ENCODE peak calls at places on chromosomes 2 and 18, in eight cellular contexts. D is activated B cell treated with CpG ODN at 0.5 μM for 24 hours, I is neural progenitor cell, C is PC-3, K is tibial artery, T is fibroblast of lung, U is OCI-LY7, Q is pancreas. L is an unnamed sample.

GRCh38 chr18:47215554-47216138 is 35.8 kb downstream of the SKOR2 start:
- DNase-seq in D (no peak), I (peak), C (peak), U (peak), K (no peak), T (peak), Q (no peak), L (no peak)

GRCh38 chr2:129396980-129397599 is 582.4 kb upstream of the RAB6C start:
- DNase-seq in Q (no peak), I (peak), K (no peak), T (peak), D (no peak), U (peak), C (peak), L (no peak)

GRCh38 chr18:32714571-32715148 is 58.2 kb downstream of the KLHL14 start:
- DNase-seq in K (no peak), U (peak), D (no peak), Q (no peak), C (peak), T (peak), I (peak), L (peak)

GRCh38 chr2:64478502-64479230 is 24.7 kb downstream of the LGALSL start:
- DNase-seq in K (no peak), C (peak), Q (no peak), U (no peak), T (no peak), D (no peak), I (no peak), L (no peak)

GRCh38 chr2:15107137-15107536 is 454.0 kb downstream of the NBAS start:
- DNase-seq in U (no peak), D (no peak), C (no peak), I (no peak), Q (no peak), T (no peak), K (no peak), L (no peak)

GRCh38 chr18:10195529-10195928 is 258.9 kb upstream of the APCDD1 start:
- DNase-seq in T (no peak), C (no peak), I (no peak), U (no peak), K (no peak), Q (no peak), D (no peak), L (no peak)

GRCh38 chr2:133138693-133139092 is 429.6 kb downstream of the NCKAP5 start:
- DNase-seq in U (no peak), I (no peak), C (peak), Q (no peak), T (no peak), K (no peak), D (no peak), L (no peak)

GRCh38 chr2:231245253-231246094 is 47.0 kb downstream of the ARMC9 start:
- DNase-seq in D (no peak), T (peak), C (peak), Q (no peak), I (no peak), K (no peak), U (peak), L (no peak)

GRCh38 chr2:45649855-45650806 is 1.3 kb upstream of the PRKCE start:
- DNase-seq in I (peak), Q (peak), K (peak), T (peak), D (peak), C (peak), U (peak), L (peak)

GRCh38 chr2:121521359-121521758 is 9.3 kb upstream of the RNU4ATAC start:
- DNase-seq in C (no peak), I (peak), Q (no peak), T (peak), K (no peak), D (no peak), U (no peak), L (no peak)

GRCh38 chr2:57906152-57906732 is 140.4 kb upstream of the VRK2 start:
- DNase-seq in Q (no peak), D (no peak), C (peak), K (no peak), T (peak), U (peak), I (peak), L (peak)

GRCh38 chr2:30964334-30964733 is 157.1 kb upstream of the CAPN13 start:
- DNase-seq in U (no peak), Q (no peak), D (no peak), K (no peak), I (no peak), C (no peak), T (no peak), L (no peak)

GRCh38 chr2:48529676-48530032 is 300 bp upstream of the STON1 start:
- DNase-seq in Q (no peak), T (no peak), D (peak), K (no peak), U (no peak), C (no peak), I (no peak), L (no peak)

GRCh38 chr18:79933765-79934164 is 17.7 kb downstream of the SLC66A2 start:
- DNase-seq in I (peak), T (no peak), Q (peak), K (peak), U (no peak), C (peak), D (no peak), L (no peak)

GRCh38 chr2:19123556-19123955 is 234.9 kb downstream of the OSR1 start:
- DNase-seq in K (no peak), D (no peak), C (no peak), I (no peak), U (no peak), T (no peak), Q (no peak), L (no peak)

GRCh38 chr18:59919026-59919425 is 19.2 kb downstream of the PMAIP1 start:
- DNase-seq in I (no peak), C (no peak), D (no peak), T (no peak), Q (no peak), K (no peak), U (no peak), L (no peak)

DNA sequence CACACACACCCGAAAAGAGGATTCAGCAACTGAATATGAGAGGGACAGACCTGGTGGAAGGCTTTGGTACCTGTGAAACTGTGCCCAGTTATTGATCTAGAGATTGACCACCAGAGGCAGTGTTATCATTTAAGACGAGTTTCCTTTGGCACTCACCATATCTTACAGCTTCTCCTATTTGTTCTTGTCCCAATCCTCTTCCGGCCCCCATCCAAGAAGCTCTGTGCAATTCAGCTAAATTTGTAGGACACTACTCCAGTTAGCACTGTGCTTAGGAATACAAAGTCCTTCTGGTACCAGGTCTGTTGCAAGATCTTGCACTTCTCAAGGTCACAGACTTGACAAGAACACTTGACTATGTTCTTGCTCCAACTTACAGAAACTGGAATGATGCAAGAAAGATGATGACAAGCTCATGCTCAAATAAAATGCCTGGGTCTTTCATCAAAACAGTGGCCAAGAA is 177.7 kb downstream of the TMEM247 start:
- DNase-seq in K (peak), D (no peak), Q (no peak), U (peak), T (peak), C (peak), I (peak), L (no peak)
- TF ChIP-seq CTCF in K (no peak), D (no peak), Q (peak), U (peak), T (peak), C (peak), I (peak), L (peak)

DNA sequence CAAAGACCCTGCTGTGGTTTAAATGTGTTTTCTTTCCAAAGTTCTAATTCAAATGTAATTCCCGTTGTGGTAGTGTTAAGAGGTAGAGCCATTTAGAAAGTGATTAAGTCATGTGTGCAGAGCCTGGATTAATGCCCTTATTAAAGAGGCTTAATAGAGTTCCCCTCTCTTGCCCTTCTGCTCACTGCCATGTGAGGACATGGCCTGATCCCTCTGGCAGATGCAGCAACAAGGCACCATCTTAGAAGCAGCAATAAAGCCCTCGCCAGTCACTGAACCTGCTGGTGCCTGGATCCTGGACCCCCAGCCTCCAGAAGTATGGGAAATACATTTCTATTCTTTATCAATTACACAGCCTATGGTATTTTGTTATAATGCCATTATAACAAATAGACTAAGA is 485.2 kb downstream of the DCDC2C start:
- DNase-seq in U (no peak), Q (no peak), I (no peak), T (no peak), D (no peak), K (no peak), C (no peak), L (no peak)
- TF ChIP-seq CTCF in U (no peak), Q (no peak), I (no peak), T (no peak), D (no peak), K (no peak), C (no peak), L (no peak)

GRCh38 chr2:50512397-50512796 is 519.5 kb downstream of the NRXN1 start:
- DNase-seq in U (no peak), T (no peak), K (no peak), C (no peak), Q (no peak), I (peak), D (no peak), L (no peak)

GRCh38 chr2:50509852-50510251 is 522.1 kb downstream of the NRXN1 start:
- DNase-seq in K (no peak), C (no peak), T (no peak), D (no peak), U (no peak), Q (no peak), I (no peak), L (no peak)

GRCh38 chr2:50514881-50515280 is 517.1 kb downstream of the NRXN1 start:
- DNase-seq in T (no peak), D (no peak), K (no peak), Q (no peak), C (no peak), I (peak), U (no peak), L (no peak)

GRCh38 chr2:50515638-50516037 is 516.3 kb downstream of the NRXN1 start:
- DNase-seq in I (no peak), T (no peak), K (no peak), D (no peak), U (no peak), Q (no peak), C (no peak), L (no peak)

DNA sequence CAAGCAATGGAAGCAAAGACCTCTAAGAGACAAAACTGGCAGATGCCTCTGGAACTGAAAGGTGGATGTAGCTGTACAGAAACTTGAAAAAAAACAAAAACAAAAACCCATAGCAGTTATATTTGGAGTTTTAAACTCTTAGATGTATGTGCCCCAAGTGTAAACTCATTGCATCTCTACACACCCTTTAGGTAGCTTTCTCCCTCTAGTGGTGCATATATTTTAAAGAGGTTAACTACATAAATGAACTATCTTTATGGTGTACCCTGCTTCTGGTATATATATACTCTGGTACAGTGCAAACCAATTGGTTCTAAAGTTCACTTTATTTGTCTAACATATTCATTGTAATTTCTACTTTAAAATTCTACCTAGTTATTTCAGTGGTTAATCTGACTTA is 518.2 kb downstream of the NRXN1 start:
- DNase-seq in Q (no peak), I (no peak), D (no peak), K (no peak), T (no peak), C (no peak), U (no peak), L (no peak)
- TF ChIP-seq CTCF in Q (no peak), I (peak), D (no peak), K (no peak), T (no peak), C (peak), U (peak), L (peak)

DNA sequence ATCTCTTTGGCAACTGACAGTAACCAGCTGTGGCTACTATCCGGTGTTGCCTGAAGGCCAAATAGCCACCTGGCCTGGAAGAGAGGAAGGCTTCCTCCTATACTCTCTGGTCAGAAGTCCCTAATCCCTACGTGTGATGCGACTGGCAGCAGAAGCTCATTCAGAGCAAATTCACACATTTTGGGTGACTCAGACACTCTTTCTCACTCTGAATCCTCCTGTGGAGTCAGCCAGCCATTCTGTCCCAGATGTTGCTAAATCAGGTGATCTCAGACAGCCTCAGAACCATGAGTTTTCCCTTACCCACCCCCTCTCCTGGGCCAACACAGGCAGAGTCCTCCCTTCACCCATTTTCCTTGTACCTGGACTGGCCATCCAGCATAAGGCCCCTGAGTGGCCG is 34.7 kb downstream of the CFAP53 start:
- DNase-seq in K (no peak), C (no peak), T (no peak), Q (no peak), D (no peak), U (no peak), I (no peak), L (no peak)
- TF ChIP-seq CTCF in K (no peak), C (no peak), T (no peak), Q (no peak), D (no peak), U (no peak), I (no peak), L (no peak)

GRCh38 chr18:73528066-73528465 is 619.6 kb downstream of the FBXO15 start:
- DNase-seq in T (no peak), I (no peak), D (no peak), K (no peak), C (no peak), Q (no peak), U (no peak), L (no peak)

GRCh38 chr18:73535189-73535588 is 612.4 kb downstream of the FBXO15 start:
- DNase-seq in I (no peak), D (no peak), K (no peak), Q (no peak), U (no peak), C (no peak), T (no peak), L (no peak)

GRCh38 chr18:73531601-73532000 is 616.0 kb downstream of the FBXO15 start:
- DNase-seq in U (no peak), C (no peak), K (no peak), Q (no peak), I (no peak), D (no peak), T (no peak), L (no peak)
- TF ChIP-seq CTCF in U (no peak), C (no peak), K (no peak), Q (no peak), I (no peak), D (no peak), T (no peak), L (no peak)

L was measured in D721Med.